ENCODE peak calls at places on chromosomes 11 and 22, in nine cellular contexts. O is fibroblast of lung, M is upper lobe of right lung, Z is mesenchymal stem cell, U is Peyer's patch, Y is ovary, X is spleen, S is heart right ventricle, W is PC-3. R is an unnamed sample.

GRCh38 chr11:60985991-60986915 is 14.8 kb downstream of the CD6 start:
- DNase-seq in O (peak; percentile 10), M (peak; percentile 79), Z (no peak), U (no peak), Y (no peak), X (peak; percentile 91), S (no peak), W (peak; percentile 87), R (peak; percentile 81)

GRCh38 chr11:26777276-26777939 is 55.5 kb upstream of the SLC5A12 start:
- DNase-seq in O (peak; percentile 66), M (no peak), Z (peak; percentile 32), U (no peak), Y (no peak), X (no peak), S (no peak), W (no peak), R (no peak)

GRCh38 chr11:126358763-126359160 is 3.3 kb downstream of the ST3GAL4 start:
- DNase-seq in O (no peak), M (peak; percentile 47), Z (no peak), U (no peak), Y (no peak), X (peak; percentile 61), S (no peak), W (no peak), R (no peak)

GRCh38 chr11:94423467-94423866 is 22.2 kb upstream of the GPR83 start:
- DNase-seq in O (no peak), M (no peak), Z (no peak), U (no peak), Y (no peak), X (no peak), S (no peak), W (no peak), R (no peak)

GRCh38 chr11:1514349-1515061 is 27.9 kb upstream of the MOB2 start:
- DNase-seq in O (no peak), M (no peak), Z (no peak), U (no peak), Y (no peak), X (peak; percentile 72), S (no peak), W (no peak), R (no peak)

GRCh38 chr11:114073506-114074381 is 14.2 kb downstream of the ZBTB16 start:
- DNase-seq in O (no peak), M (no peak), Z (no peak), U (no peak), Y (peak; percentile 18), X (no peak), S (no peak), W (no peak), R (peak; percentile 78)

GRCh38 chr11:108346451-108346850 is 120.9 kb downstream of the C11orf65 start:
- DNase-seq in O (no peak), M (no peak), Z (no peak), U (no peak), Y (no peak), X (no peak), S (no peak), W (no peak), R (no peak)

GRCh38 chr11:4991066-4991465 is 3.6 kb upstream of the OR51L1 start:
- DNase-seq in O (no peak), M (no peak), Z (no peak), U (no peak), Y (no peak), X (no peak), S (no peak), W (peak; percentile 9), R (no peak)

GRCh38 chr11:69892986-69893555 is 73.9 kb upstream of the FGF3 start:
- DNase-seq in O (no peak), M (peak; percentile 53), Z (no peak), U (peak; percentile 82), Y (no peak), X (peak; percentile 59), S (no peak), W (peak; percentile 38), R (peak; percentile 33)

GRCh38 chr11:69890476-69890875 is 71.3 kb upstream of the FGF3 start:
- DNase-seq in O (no peak), M (no peak), Z (no peak), U (peak; percentile 51), Y (no peak), X (peak; percentile 69), S (no peak), W (no peak), R (no peak)

GRCh38 chr11:69893631-69894030 is 74.4 kb upstream of the FGF3 start:
- DNase-seq in O (no peak), M (peak; percentile 21), Z (no peak), U (peak; percentile 34), Y (no peak), X (peak; percentile 46), S (no peak), W (no peak), R (no peak)

GRCh38 chr11:69891421-69892236 is 72.4 kb upstream of the FGF3 start:
- DNase-seq in O (peak; percentile 54), M (no peak), Z (peak; percentile 38), U (peak; percentile 90), Y (no peak), X (no peak), S (no peak), W (peak; percentile 42), R (no peak)

GRCh38 chr11:69892237-69892985 is 73.2 kb upstream of the FGF3 start:
- DNase-seq in O (no peak), M (no peak), Z (peak; percentile 26), U (no peak), Y (no peak), X (peak; percentile 47), S (no peak), W (no peak), R (no peak)
- H3K4me3 ChIP-seq in O (no peak overlapping the region), M (no peak overlapping the region), Z (no peak overlapping the region), U (no peak overlapping the region), Y (no peak overlapping the region), X (no peak overlapping the region), S (no peak overlapping the region), W (no peak overlapping the region), R (no peak overlapping the region)

GRCh38 chr11:62446091-62446490 is 27.3 kb downstream of the SCGB1A1 start:
- DNase-seq in O (no peak), M (no peak), Z (no peak), U (peak; percentile 70), Y (peak; percentile 47), X (no peak), S (no peak), W (peak; percentile 46), R (no peak)

GRCh38 chr11:62451243-62451626 is 32.4 kb downstream of the SCGB1A1 start:
- DNase-seq in O (no peak), M (no peak), Z (no peak), U (no peak), Y (no peak), X (no peak), S (no peak), W (no peak), R (no peak)

GRCh38 chr11:62452261-62452660 is 33.4 kb downstream of the SCGB1A1 start:
- DNase-seq in O (no peak), M (no peak), Z (peak; percentile 54), U (no peak), Y (no peak), X (no peak), S (no peak), W (no peak), R (no peak)

GRCh38 chr11:62450543-62451242 is 31.9 kb downstream of the SCGB1A1 start:
- DNase-seq in O (no peak), M (no peak), Z (no peak), U (no peak), Y (no peak), X (no peak), S (no peak), W (no peak), R (no peak)

DNA sequence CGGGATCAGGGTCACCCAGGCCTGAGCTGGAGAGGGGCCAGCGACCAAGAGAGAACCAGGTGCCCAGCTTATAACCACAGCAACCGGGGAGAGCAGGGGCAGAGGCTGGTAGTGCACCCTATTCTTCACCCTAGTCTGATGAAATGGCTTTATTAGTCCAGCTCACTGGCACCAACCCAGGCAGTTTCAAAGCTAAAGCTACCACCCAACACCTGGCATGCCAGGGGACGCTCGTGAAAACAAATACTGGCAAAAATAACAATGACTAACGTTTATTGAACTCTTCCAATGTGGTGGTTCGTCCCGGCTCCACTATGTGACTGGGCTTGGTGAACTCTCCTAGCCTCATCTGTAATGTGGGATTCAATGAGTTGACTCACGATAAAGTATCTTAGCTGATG is 30.6 kb downstream of the SCGB1A1 start:
- DNase-seq in O (no peak), M (no peak), Z (no peak), U (no peak), Y (no peak), X (no peak), S (no peak), W (peak; percentile 96), R (no peak)
- H3K27ac ChIP-seq in O (no peak overlapping the region), M (no peak overlapping the region), Z (no peak overlapping the region), U (no peak overlapping the region), Y (no peak overlapping the region), X (no peak overlapping the region), S (no peak overlapping the region), W (peak overlapping the region; percentile 21), R (no peak overlapping the region)

DNA sequence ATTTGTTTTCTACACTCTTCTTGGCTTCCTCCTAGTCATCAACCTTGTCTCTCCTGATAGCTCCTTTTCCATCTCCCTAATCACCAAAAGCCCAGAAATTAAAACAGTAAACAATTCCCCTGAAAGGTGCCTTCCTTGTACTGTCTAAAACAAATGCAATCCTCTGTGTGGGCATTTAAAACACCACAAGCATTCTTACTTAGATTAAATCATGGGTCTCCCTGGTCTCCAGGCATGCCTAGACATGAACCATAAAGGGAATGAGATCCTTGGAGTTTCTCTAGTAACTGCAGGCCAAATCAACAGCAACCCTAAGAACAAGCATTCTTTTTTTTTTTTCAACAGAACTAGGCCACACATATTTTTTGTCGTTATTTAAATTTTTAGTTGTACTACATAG is 1.9 kb downstream of the BTG4 start:
- DNase-seq in O (no peak), M (no peak), Z (no peak), U (no peak), Y (no peak), X (no peak), S (no peak), W (no peak), R (no peak)
- H3K27me3 ChIP-seq in O (no peaks in the 10 kb centered on the region), M (peaks cover 43% of the 10 kb centered on the region), Z (no peaks in the 10 kb centered on the region), U (no peaks in the 10 kb centered on the region), Y (peaks cover 3% of the 10 kb centered on the region), X (no peaks in the 10 kb centered on the region), S (peaks cover 59% of the 10 kb centered on the region), W (no peaks in the 10 kb centered on the region), R (peaks cover 15% of the 10 kb centered on the region)

DNA sequence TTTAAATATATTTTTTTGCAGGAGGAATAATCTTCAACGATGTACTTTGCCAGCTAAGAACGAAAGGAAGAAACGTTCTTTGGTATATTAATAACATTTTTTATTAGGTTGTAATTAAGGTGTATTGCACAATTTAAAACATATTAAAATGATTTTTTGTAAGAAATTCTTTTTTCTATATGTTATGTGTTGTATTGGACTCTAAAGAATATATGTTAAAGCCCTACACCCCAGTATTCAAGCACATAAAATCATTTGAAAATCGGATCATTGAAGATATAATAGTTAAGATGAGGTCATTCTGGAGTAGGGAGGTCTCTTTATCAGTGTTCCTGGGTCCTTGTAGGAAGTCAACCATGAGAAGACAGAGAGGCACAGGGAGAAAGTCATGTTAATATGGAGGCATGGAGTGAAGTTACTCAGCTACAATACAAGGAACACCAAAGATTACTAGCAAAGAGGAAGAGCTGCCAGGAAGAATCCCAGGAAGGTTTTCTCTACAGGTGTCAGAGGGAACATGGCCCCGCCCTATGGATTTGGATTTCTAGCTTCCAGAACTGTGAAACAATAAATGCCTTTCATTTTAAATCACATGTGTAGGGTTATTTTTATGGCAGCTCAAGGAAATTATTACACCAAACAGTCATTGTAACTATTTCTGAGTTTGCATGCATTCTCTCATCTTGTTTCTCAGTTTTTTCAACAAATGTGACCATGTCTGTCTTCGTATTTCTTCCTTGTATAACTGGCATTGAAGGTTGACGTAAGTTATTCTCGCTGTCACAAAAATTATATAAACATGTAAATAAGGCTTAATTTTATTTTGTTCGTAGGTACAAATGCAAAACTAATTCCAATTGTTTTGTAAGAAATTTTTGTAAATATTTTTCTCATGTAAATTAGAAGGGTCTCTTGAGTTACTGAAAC is 75.4 kb upstream of the VPREB1 start:
- DNase-seq in O (no peak), M (no peak), Z (no peak), U (no peak), Y (no peak), X (no peak), S (no peak), W (no peak), R (no peak)
- H3K4me3 ChIP-seq in O (no peak overlapping the region), M (no peak overlapping the region), Z (no peak overlapping the region), U (no peak overlapping the region), Y (no peak overlapping the region), X (no peak overlapping the region), S (no peak overlapping the region), W (no peak overlapping the region), R (no peak overlapping the region)

R was measured in CD8-positive, alpha-beta memory T cell.